ENCODE peak calls at places on chromosomes 16 and 17, in seven cellular contexts. Z, J, S, Q, L, G and K are unnamed samples.

GRCh38 chr17:64685705-64686104 is 23.6 kb upstream of the SMURF2 start:
- DNase-seq in S (no peak), G (no peak), Z (no peak), J (no peak), L (no peak), Q (no peak), K (no peak)

GRCh38 chr17:5097101-5097834 is 14.4 kb downstream of the ZNF232 start:
- DNase-seq in L (peak; percentile 1), Z (peak; percentile 50), G (no peak), J (peak; percentile 32), Q (peak; percentile 92), S (no peak), K (peak; percentile 64)

GRCh38 chr17:78121801-78122220 is 6.7 kb downstream of the TMC6 start:
- DNase-seq in S (no peak), L (no peak), Z (no peak), Q (no peak), G (no peak), J (no peak), K (no peak)

GRCh38 chr17:42928714-42929496 is 28.3 kb downstream of the G6PC1 start:
- DNase-seq in S (peak; percentile 95), G (no peak), Q (peak; percentile 61), Z (peak; percentile 18), L (peak; percentile 2), J (no peak), K (no peak)

GRCh38 chr16:81562174-81562849 is 117.7 kb downstream of the CMIP start:
- DNase-seq in S (no peak), L (no peak), Z (no peak), J (no peak), Q (no peak), G (no peak), K (no peak)

GRCh38 chr17:42283241-42284019 is 4.9 kb upstream of the STAT5A start:
- DNase-seq in Q (no peak), G (no peak), J (no peak), S (no peak), Z (no peak), L (no peak), K (no peak)

GRCh38 chr17:38317081-38317480 is 20.1 kb downstream of the MRPL45 start:
- DNase-seq in Q (no peak), Z (no peak), L (no peak), J (no peak), G (no peak), S (no peak), K (no peak)

GRCh38 chr17:333626-334396 is 18.8 kb downstream of the RPH3AL start:
- DNase-seq in G (no peak), J (no peak), Q (peak; percentile 74), Z (peak; percentile 67), S (no peak), L (peak; percentile 41), K (no peak)

GRCh38 chr17:78174332-78174869 is 6.0 kb downstream of the SYNGR2 start:
- DNase-seq in S (no peak), G (no peak), L (peak; percentile 90), J (no peak), Q (no peak), Z (peak; percentile 91), K (no peak)

GRCh38 chr16:74601131-74601871 is 5.6 kb downstream of the GLG1 start:
- DNase-seq in Q (no peak), J (peak; percentile 67), S (no peak), G (no peak), L (no peak), Z (peak; percentile 63), K (no peak)

GRCh38 chr17:51540151-51540550 is 279.8 kb downstream of the UTP18 start:
- DNase-seq in Q (no peak), J (peak; percentile 0), S (no peak), L (peak; percentile 62), Z (no peak), G (no peak), K (no peak)

GRCh38 chr16:84449156-84450140 is 55.0 kb downstream of the MEAK7 start:
- DNase-seq in G (peak; percentile 53), L (no peak), Z (peak; percentile 71), S (no peak), J (no peak), Q (no peak), K (peak; percentile 31)

GRCh38 chr17:46159686-46160085 is 33.5 kb downstream of the KANSL1 start:
- DNase-seq in L (no peak), J (no peak), G (no peak), Z (no peak), Q (no peak), S (no peak), K (no peak)

GRCh38 chr16:979859-980594 is 1.5 kb upstream of the SOX8 start:
- DNase-seq in J (no peak), L (no peak), G (no peak), S (no peak), Q (peak; percentile 52), Z (no peak), K (peak; percentile 18)

GRCh38 chr17:74055508-74056160 is 147.8 kb upstream of the RPL38 start:
- DNase-seq in J (no peak), Q (peak; percentile 55), G (no peak), L (no peak), Z (no peak), S (no peak), K (no peak)

GRCh38 chr17:35486920-35487727 is 38.6 kb upstream of the SLFN13 start:
- DNase-seq in J (peak; percentile 55), G (no peak), Q (no peak), L (no peak), S (peak; percentile 28), Z (peak; percentile 53), K (no peak)

GRCh38 chr17:80760501-80760900 is 215.9 kb downstream of the RPTOR start:
- DNase-seq in Q (no peak), S (no peak), J (no peak), Z (peak; percentile 73), L (no peak), G (peak; percentile 93), K (no peak)

GRCh38 chr17:75496005-75496404 is 19.3 kb downstream of the CASKIN2 start:
- DNase-seq in S (no peak), G (no peak), L (no peak), Q (no peak), J (no peak), Z (no peak), K (no peak)